ENCODE peak calls at places on chromosomes 11 and 22, in nine cellular contexts. A is fibroblast of villous mesenchyme; M is IMR-90; R is astrocyte; L is cardiac muscle cell; U is anterior cingulate cortex; V is T-helper 1 cell; Z is fibroblast of the conjunctiva; J is stimulated activated CD4-positive, alpha-beta T cell treated with anti-CD3 and anti-CD28 coated beads, Interleukin-4, amount 100 ng/mL, for 1 hour. P is an unnamed sample.

GRCh38 chr11:86947541-86947940 is 7.7 kb downstream of the FZD4 start:
- DNase-seq in L (no peak), Z (no peak), R (no peak), U (no peak), V (no peak), M (peak), J (no peak), A (no peak), P (no peak)

GRCh38 chr11:20609727-20610707 is 10.6 kb downstream of the SLC6A5 start:
- DNase-seq in M (peak), Z (peak), A (peak), R (peak), V (peak), J (peak), U (peak), L (peak), P (peak)

GRCh38 chr11:124535552-124536232 is 7.8 kb downstream of the OR8B12 start:
- DNase-seq in L (peak), M (peak), A (peak), R (no peak), U (no peak), J (no peak), Z (no peak), V (no peak), P (no peak)

GRCh38 chr22:19803736-19804267 is 43.2 kb downstream of the TBX1 start:
- DNase-seq in U (no peak), M (no peak), J (no peak), Z (no peak), V (no peak), A (no peak), L (no peak), R (no peak), P (no peak)

GRCh38 chr11:6695377-6695776 is 12.2 kb upstream of the MRPL17 start:
- DNase-seq in U (no peak), M (peak), A (peak), J (no peak), L (peak), V (no peak), Z (peak), R (peak), P (no peak)

GRCh38 chr11:37465221-37465620 is 867.2 kb upstream of the RAG2 start:
- DNase-seq in R (no peak), J (no peak), Z (no peak), U (no peak), M (peak), V (no peak), A (no peak), L (peak), P (no peak)

GRCh38 chr11:61837411-61838005 is 9.4 kb downstream of the FADS2 start:
- DNase-seq in Z (no peak), J (no peak), A (no peak), L (no peak), V (no peak), M (no peak), R (no peak), U (no peak), P (no peak)

GRCh38 chr11:73388241-73389133 is 12.3 kb downstream of the RELT start:
- DNase-seq in M (no peak), J (no peak), U (no peak), L (no peak), Z (no peak), V (no peak), R (no peak), A (no peak), P (no peak)

GRCh38 chr11:100863080-100863581 is 176.0 kb downstream of the ARHGAP42 start:
- DNase-seq in M (peak), J (no peak), V (no peak), Z (peak), R (peak), U (no peak), L (peak), A (peak), P (no peak)

GRCh38 chr11:126229782-126230540 is 18.4 kb downstream of the FAM118B start:
- DNase-seq in U (no peak), M (peak), V (no peak), A (peak), Z (peak), L (peak), J (no peak), R (peak), P (no peak)